ENCODE peak calls at places on chromosomes 12 and 14, in ten cellular contexts. A, S, C, H, D, G, F, W, L and P are unnamed samples.

GRCh38 chr12:57842342-57843294 is 3.9 kb downstream of the CTDSP2 start:
- DNase-seq in A (no peak), S (no peak), C (no peak), H (no peak), D (no peak), G (no peak), F (no peak), W (no peak), L (peak), P (no peak)

GRCh38 chr14:67532998-67533753 is at the start of gene PLEKHH1:
- DNase-seq in A (peak), S (peak), C (no peak), H (peak), D (peak), G (peak), F (no peak), W (peak), L (peak), P (peak)

GRCh38 chr14:69592923-69593677 is 18.3 kb upstream of the SUSD6 start:
- DNase-seq in A (no peak), S (peak), C (no peak), H (no peak), D (no peak), G (peak), F (peak), W (no peak), L (peak), P (no peak)

GRCh38 chr12:91180162-91180561 is 2.5 kb downstream of the DCN start:
- DNase-seq in A (no peak), S (no peak), C (no peak), H (no peak), D (no peak), G (no peak), F (no peak), W (no peak), L (no peak), P (no peak)

GRCh38 chr14:57391609-57392195 is 1.3 kb downstream of the NAA30 start:
- DNase-seq in A (no peak), S (peak), C (no peak), H (no peak), D (no peak), G (no peak), F (no peak), W (no peak), L (no peak), P (no peak)

GRCh38 chr12:104073699-104074098 is 9.4 kb downstream of the HCFC2 start:
- DNase-seq in A (no peak), S (no peak), C (no peak), H (no peak), D (no peak), G (no peak), F (no peak), W (no peak), L (no peak), P (no peak)

GRCh38 chr12:52614381-52615207 is 3.8 kb downstream of the KRT73 start:
- DNase-seq in A (no peak), S (no peak), C (no peak), H (no peak), D (no peak), G (no peak), F (no peak), W (no peak), L (no peak), P (no peak)

GRCh38 chr14:55707365-55707804 is 127.4 kb downstream of the KTN1 start:
- DNase-seq in A (no peak), S (peak), C (peak), H (peak), D (no peak), G (no peak), F (peak), W (no peak), L (peak), P (no peak)

GRCh38 chr14:44945264-44945663 is 16.5 kb downstream of the KLHL28 start:
- DNase-seq in A (no peak), S (peak), C (peak), H (no peak), D (no peak), G (no peak), F (peak), W (no peak), L (peak), P (no peak)

GRCh38 chr14:101575581-101575980 is 14.3 kb downstream of the DIO3 start:
- DNase-seq in A (peak), S (no peak), C (no peak), H (no peak), D (no peak), G (no peak), F (no peak), W (no peak), L (no peak), P (no peak)

GRCh38 chr12:25386823-25387134 is 136.1 kb upstream of the KRAS start:
- DNase-seq in A (no peak), S (no peak), C (no peak), H (peak), D (peak), G (peak), F (no peak), W (no peak), L (no peak), P (no peak)

GRCh38 chr12:19129486-19130223 is at the start of gene PLEKHA5:
- DNase-seq in A (peak), S (peak), C (no peak), H (peak), D (peak), G (peak), F (no peak), W (peak), L (peak), P (peak)

GRCh38 chr14:76373456-76373855 is 2.5 kb upstream of the ESRRB start:
- DNase-seq in A (no peak), S (no peak), C (no peak), H (no peak), D (no peak), G (no peak), F (no peak), W (no peak), L (no peak), P (no peak)

GRCh38 chr14:101717663-101718490 is 43.6 kb upstream of the PPP2R5C start:
- DNase-seq in A (no peak), S (no peak), C (no peak), H (no peak), D (no peak), G (no peak), F (no peak), W (no peak), L (no peak), P (no peak)

GRCh38 chr12:101038289-101038871 is 171.7 kb downstream of the SLC5A8 start:
- DNase-seq in A (no peak), S (peak), C (no peak), H (no peak), D (no peak), G (no peak), F (no peak), W (no peak), L (peak), P (no peak)

GRCh38 chr12:120092531-120093335 is 23.8 kb downstream of the RAB35 start:
- DNase-seq in A (no peak), S (no peak), C (no peak), H (no peak), D (no peak), G (no peak), F (no peak), W (no peak), L (no peak), P (no peak)

GRCh38 chr14:94769413-94770250 is at the start of gene GSC:
- DNase-seq in A (no peak), S (no peak), C (no peak), H (peak), D (peak), G (peak), F (no peak), W (no peak), L (peak), P (peak)

GRCh38 chr12:106499628-106500027 is 83.2 kb upstream of the RFX4 start:
- DNase-seq in A (no peak), S (no peak), C (no peak), H (no peak), D (no peak), G (no peak), F (no peak), W (no peak), L (no peak), P (no peak)

GRCh38 chr14:90781876-90782275 is 34.4 kb downstream of the TTC7B start:
- DNase-seq in A (no peak), S (no peak), C (no peak), H (no peak), D (no peak), G (no peak), F (no peak), W (no peak), L (no peak), P (no peak)

DNA sequence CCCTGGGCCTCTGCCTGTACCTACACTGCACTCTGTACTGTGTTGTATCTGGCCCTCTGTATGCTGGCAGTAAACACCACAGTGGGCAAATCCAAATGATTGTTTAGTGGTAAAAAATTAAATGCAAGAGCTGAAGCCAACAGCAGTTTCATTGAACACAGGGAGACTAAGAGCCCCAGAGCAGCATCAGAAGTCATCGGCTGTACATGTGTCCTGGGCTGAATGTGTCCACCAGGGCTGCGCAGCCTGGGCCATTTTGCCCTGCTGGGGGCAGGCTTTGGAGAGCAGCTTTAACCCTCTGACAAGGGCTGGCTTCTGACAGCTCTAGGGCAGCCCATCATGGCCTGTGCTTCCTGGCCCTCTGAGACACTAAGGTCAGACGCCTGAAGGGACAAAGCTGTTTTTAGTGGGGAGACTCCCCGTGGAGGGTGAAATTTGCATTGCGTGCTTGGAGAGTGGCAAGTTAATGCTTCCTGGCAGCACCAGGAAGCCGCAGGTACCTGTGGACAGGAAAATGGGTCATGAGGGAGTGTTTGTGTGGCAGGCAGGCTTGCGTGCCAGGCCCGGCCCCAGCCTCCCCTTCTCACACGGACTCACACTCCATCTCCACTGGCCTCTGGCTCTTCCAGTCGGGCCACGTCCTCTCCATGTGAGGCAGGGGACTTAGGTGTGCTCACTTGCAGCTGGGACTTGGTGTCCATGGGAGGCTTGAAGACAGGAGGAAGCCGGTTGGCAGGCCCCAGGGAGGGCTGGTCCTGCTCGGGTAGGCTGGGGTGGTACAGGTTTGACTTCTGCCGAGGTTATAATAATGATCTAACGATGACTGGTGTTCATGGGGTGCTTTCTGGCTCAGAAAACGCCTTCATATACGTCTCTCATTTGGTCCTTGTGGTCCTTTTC is 150.1 kb downstream of the TSPAN9 start:
- DNase-seq in A (no peak), S (no peak), C (no peak), H (no peak), D (no peak), G (no peak), F (no peak), W (no peak), L (no peak), P (no peak)
- TF ChIP-seq CTCF in A (no peak), S (no peak), C (no peak), H (no peak), D (no peak), G (no peak), F (no peak), W (no peak), L (no peak), P (no peak)

DNA sequence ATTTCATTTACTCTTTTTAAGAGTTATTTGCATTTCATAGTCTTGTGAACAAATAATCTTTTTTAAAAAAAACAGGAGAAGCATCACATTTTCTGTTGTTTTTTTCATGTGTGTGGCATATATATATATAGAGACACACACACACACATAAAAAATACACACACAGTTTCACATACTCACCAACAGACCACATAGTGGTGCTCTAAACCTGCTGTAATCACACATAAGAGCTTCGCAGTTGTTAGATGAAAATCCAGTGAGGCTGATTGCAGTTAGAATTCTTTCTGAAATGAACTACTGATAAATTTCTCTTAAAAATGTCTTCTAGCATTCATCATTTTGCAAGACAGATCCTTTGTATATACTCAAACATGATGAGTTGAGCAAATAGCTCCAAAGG is 434.2 kb upstream of the STXBP6 start:
- DNase-seq in A (no peak), S (no peak), C (no peak), H (no peak), D (no peak), G (no peak), F (no peak), W (no peak), L (no peak), P (no peak)
- TF ChIP-seq CTCF in A (no peak), S (no peak), C (no peak), H (no peak), D (no peak), G (no peak), F (no peak), W (no peak), L (no peak), P (no peak)

GRCh38 chr12:13718271-13718670 is 263.1 kb downstream of the GRIN2B start:
- DNase-seq in A (no peak), S (no peak), C (no peak), H (no peak), D (no peak), G (no peak), F (no peak), W (no peak), L (no peak), P (no peak)

GRCh38 chr12:13713746-13714400 is 267.5 kb downstream of the GRIN2B start:
- DNase-seq in A (no peak), S (no peak), C (no peak), H (no peak), D (no peak), G (no peak), F (no peak), W (no peak), L (no peak), P (no peak)
- TF ChIP-seq CTCF in A (no peak), S (no peak), C (no peak), H (no peak), D (no peak), G (no peak), F (no peak), W (no peak), L (no peak), P (no peak)

GRCh38 chr14:51954657-51955056 is 34.7 kb upstream of the RTRAF start:
- DNase-seq in A (no peak), S (no peak), C (no peak), H (no peak), D (no peak), G (no peak), F (no peak), W (no peak), L (no peak), P (no peak)

GRCh38 chr14:51962678-51963077 is 26.7 kb upstream of the RTRAF start:
- DNase-seq in A (no peak), S (peak), C (no peak), H (no peak), D (no peak), G (no peak), F (no peak), W (no peak), L (peak), P (no peak)

GRCh38 chr14:51953996-51954395 is 35.4 kb upstream of the RTRAF start:
- DNase-seq in A (no peak), S (no peak), C (no peak), H (no peak), D (no peak), G (no peak), F (no peak), W (no peak), L (no peak), P (no peak)

GRCh38 chr14:51959928-51960327 is 29.4 kb upstream of the RTRAF start:
- DNase-seq in A (no peak), S (no peak), C (no peak), H (no peak), D (no peak), G (no peak), F (no peak), W (no peak), L (no peak), P (no peak)

GRCh38 chr14:51957950-51958349 is 31.4 kb upstream of the RTRAF start:
- DNase-seq in A (no peak), S (peak), C (no peak), H (no peak), D (no peak), G (no peak), F (no peak), W (no peak), L (peak), P (no peak)
- TF ChIP-seq CTCF in A (no peak), S (no peak), C (no peak), H (no peak), D (no peak), G (no peak), F (no peak), W (no peak), L (no peak), P (no peak)

GRCh38 chr12:97960225-97960624 is 497.6 kb downstream of the RMST start:
- DNase-seq in A (no peak), S (no peak), C (no peak), H (no peak), D (no peak), G (no peak), F (no peak), W (no peak), L (no peak), P (no peak)

GRCh38 chr12:97957109-97957508 is 494.5 kb downstream of the RMST start:
- DNase-seq in A (no peak), S (no peak), C (no peak), H (no peak), D (no peak), G (no peak), F (no peak), W (no peak), L (no peak), P (no peak)

DNA sequence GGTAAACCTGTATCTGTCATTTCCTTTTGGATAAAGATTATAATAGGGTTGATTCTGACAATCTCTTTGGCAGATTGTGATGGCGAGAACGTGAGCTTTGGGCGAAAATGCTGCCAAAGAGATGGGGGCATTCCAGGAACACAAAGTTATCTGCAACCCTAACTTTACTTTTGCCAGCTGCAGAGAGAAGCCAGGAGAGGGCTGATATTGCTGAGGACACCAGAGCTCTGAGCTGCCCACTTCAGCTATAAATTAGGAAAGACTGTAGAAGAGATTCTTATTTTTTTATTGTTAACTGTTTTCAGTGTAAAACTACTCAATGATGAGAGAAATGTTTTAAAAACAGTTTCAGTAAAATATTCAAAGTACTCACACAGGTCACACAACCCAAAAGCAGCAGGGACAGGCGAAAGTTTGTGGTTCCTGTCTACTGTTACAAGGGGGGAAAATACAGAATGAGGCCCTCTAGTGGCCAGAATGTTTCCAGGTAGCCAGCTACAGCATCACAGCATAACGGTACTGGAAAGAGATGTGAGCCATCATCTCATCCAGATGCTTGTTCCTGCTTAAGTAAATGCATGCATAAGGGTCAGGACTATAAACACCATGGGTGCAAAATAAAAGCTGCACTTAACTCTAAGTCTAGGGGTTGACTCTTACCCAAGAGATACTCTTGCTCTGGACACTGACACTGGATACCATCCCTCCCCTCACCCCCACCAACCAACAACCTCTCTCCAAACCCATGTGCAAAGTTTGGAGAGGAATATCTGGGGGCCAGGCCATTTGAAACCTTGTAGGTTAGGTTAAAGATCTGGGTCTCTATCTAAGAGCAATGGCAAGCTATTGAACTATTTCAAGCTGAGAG is 498.4 kb downstream of the RMST start:
- DNase-seq in A (no peak), S (peak), C (no peak), H (peak), D (no peak), G (peak), F (no peak), W (no peak), L (peak), P (peak)
- TF ChIP-seq CTCF in A (peak), S (no peak), C (peak), H (peak), D (peak), G (peak), F (no peak), W (peak), L (peak), P (peak)

GRCh38 chr14:105020815-105021655 is at the start of gene CDCA4:
- DNase-seq in A (peak), S (peak), C (no peak), H (peak), D (peak), G (peak), F (peak), W (peak), L (peak), P (peak)
- TF ChIP-seq CTCF in A (no peak), S (no peak), C (no peak), H (no peak), D (no peak), G (no peak), F (no peak), W (no peak), L (no peak), P (no peak)

DNA sequence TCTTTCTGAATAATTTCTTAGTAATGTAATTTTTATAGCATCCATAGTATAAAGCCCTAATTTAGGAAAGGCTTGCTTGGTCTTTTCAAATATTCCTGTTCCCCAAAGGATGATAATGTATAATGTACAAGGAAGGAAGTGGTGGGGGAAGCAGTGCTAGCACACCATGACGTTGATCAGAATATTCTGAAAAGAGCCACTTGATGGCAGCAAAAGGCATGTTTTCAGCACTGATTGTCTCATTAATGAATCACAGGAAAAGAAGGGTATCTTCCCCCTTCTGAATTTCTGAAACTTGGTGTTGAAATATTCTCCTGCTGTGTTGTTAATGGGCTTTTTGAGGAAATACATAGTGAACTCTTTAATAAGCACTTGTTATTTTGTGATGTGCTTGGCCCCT is 121.9 kb downstream of the TMEM117 start:
- DNase-seq in A (no peak), S (peak), C (peak), H (peak), D (peak), G (peak), F (peak), W (no peak), L (peak), P (no peak)
- TF ChIP-seq CTCF in A (peak), S (peak), C (peak), H (peak), D (peak), G (no peak), F (peak), W (peak), L (peak), P (peak)

DNA sequence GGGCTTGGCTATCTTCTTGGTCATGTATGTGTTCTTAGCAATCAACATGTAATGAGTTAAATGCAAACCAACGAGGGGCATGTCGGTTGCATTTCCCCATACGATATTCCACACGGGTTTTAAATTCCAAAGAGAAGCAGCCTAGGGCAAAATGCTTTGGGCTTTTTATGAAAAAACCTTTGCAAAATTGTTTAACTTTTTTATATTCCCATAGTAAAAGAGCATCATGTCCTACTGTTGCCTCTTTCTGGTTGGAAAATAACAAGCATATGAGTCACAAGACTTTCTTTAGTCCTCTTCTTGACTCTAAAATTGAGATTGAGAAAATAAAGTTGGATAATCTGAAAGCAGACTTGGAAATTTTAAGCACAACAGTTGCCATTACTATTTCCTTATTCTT is 3.8 kb upstream of the DIO2 start:
- DNase-seq in A (no peak), S (no peak), C (no peak), H (no peak), D (no peak), G (no peak), F (peak), W (no peak), L (no peak), P (no peak)
- TF ChIP-seq CTCF in A (no peak), S (no peak), C (no peak), H (no peak), D (no peak), G (no peak), F (no peak), W (no peak), L (no peak), P (no peak)